ENCODE peak calls at places on chromosomes 7 and 10, in nine cellular contexts. R, N, P, K, O, G, D, L and Q are unnamed samples. For H3K27me3, the result is how much of the 10 kb centered on the place peaks cover.

GRCh38 chr7:44045226-44046014 is 918 bp downstream of the DBNL start:
- DNase-seq in R (no peak), N (no peak), P (no peak), K (peak), O (peak), G (no peak), D (no peak), L (no peak), Q (no peak)

GRCh38 chr10:21097926-21098355 is 200.8 kb upstream of the NEBL start:
- DNase-seq in R (no peak), N (no peak), P (no peak), K (no peak), O (no peak), G (no peak), D (no peak), L (no peak), Q (no peak)

GRCh38 chr7:28096713-28097112 is 83.9 kb downstream of the JAZF1 start:
- DNase-seq in R (no peak), N (peak), P (peak), K (peak), O (peak), G (peak), D (peak), L (no peak), Q (peak)

GRCh38 chr7:47709051-47709450 is 127.1 kb upstream of the TNS3 start:
- DNase-seq in R (no peak), N (no peak), P (no peak), K (no peak), O (peak), G (no peak), D (no peak), L (no peak), Q (no peak)

GRCh38 chr7:150378115-150378852 is 846 bp upstream of the ZNF775 start:
- DNase-seq in R (peak), N (peak), P (peak), K (peak), O (peak), G (peak), D (peak), L (no peak), Q (peak)

GRCh38 chr7:87001214-87001613 is 58.2 kb downstream of the ELAPOR2 start:
- DNase-seq in R (peak), N (no peak), P (peak), K (no peak), O (no peak), G (no peak), D (no peak), L (no peak), Q (no peak)

GRCh38 chr10:7408494-7409044 is 2.3 kb downstream of the SFMBT2 start:
- DNase-seq in R (no peak), N (no peak), P (peak), K (peak), O (peak), G (peak), D (peak), L (no peak), Q (peak)

GRCh38 chr10:132652936-132653590 is 115.5 kb downstream of the INPP5A start:
- DNase-seq in R (no peak), N (no peak), P (no peak), K (no peak), O (no peak), G (no peak), D (no peak), L (no peak), Q (peak)

GRCh38 chr7:153099235-153099634 is 339.7 kb downstream of the ACTR3B start:
- DNase-seq in R (no peak), N (no peak), P (no peak), K (no peak), O (no peak), G (no peak), D (no peak), L (no peak), Q (no peak)

GRCh38 chr10:62063795-62064472 is 162.4 kb downstream of the ARID5B start:
- DNase-seq in R (no peak), N (no peak), P (peak), K (peak), O (no peak), G (no peak), D (no peak), L (no peak), Q (no peak)

GRCh38 chr10:100724531-100725027 is 20.8 kb upstream of the PAX2 start:
- DNase-seq in R (no peak), N (no peak), P (no peak), K (no peak), O (no peak), G (no peak), D (no peak), L (no peak), Q (peak)

GRCh38 chr10:100723769-100724530 is 21.4 kb upstream of the PAX2 start:
- DNase-seq in R (no peak), N (no peak), P (no peak), K (no peak), O (no peak), G (peak), D (no peak), L (no peak), Q (peak)

GRCh38 chr10:100725869-100726426 is 19.4 kb upstream of the PAX2 start:
- DNase-seq in R (no peak), N (no peak), P (no peak), K (no peak), O (no peak), G (no peak), D (no peak), L (no peak), Q (no peak)

GRCh38 chr10:100723180-100723579 is 22.2 kb upstream of the PAX2 start:
- DNase-seq in R (no peak), N (no peak), P (no peak), K (no peak), O (no peak), G (no peak), D (no peak), L (no peak), Q (no peak)

GRCh38 chr10:100725041-100725440 is 20.3 kb upstream of the PAX2 start:
- DNase-seq in R (peak), N (no peak), P (peak), K (no peak), O (no peak), G (no peak), D (no peak), L (no peak), Q (peak)
- H3K27me3 ChIP-seq in R (half or more), N (half or more), P (half or more), K (under half), O (half or more), G (half or more), D (under half), L (under half), Q (half or more)

DNA sequence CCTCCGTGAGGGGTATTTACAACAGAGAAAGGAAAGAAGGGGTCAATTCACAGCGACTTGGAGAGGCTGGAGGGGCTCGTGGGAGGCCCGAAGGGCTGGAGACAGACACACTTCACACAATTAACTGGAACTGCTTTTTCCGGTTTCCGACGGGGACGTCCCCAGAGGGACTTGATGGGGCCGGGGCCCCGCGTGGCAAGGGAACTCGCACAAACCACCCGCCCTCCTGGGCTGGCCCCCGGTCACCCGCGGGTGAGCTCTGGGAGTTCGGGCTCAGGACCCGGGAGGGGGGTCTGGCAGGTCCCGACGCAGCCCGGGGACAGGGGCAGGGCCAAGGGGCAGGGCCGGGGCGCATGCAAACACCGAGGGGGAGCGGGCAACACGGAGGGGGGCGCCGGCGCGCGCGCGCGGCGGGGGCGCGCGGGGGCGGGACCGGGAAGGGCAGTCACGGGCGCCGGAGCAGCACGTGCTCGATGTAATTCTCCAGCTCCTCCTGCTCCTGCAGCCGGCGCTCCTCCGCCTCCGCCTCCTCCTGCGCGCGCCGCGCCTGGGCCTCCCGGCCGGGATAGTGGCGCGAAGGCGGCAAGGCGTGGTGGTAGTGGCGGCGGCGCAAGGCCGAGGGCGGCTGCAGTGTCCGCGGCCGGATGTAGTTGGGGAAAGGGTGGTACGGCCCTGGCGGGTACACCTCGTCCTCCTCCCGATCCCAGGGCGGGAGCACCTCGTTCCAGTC is 2.7 kb downstream of the VGF start:
- DNase-seq in R (no peak), N (peak), P (peak), K (peak), O (no peak), G (peak), D (peak), L (no peak), Q (peak)
- H3K27me3 ChIP-seq in R (under half), N (half or more), P (half or more), K (under half), O (under half), G (half or more), D (under half), L (under half), Q (under half)

GRCh38 chr10:103495321-103495720 is 1.8 kb downstream of the NEURL1 start:
- DNase-seq in R (no peak), N (no peak), P (no peak), K (no peak), O (no peak), G (no peak), D (no peak), L (no peak), Q (no peak)

GRCh38 chr10:103498936-103499638 is 5.6 kb downstream of the NEURL1 start:
- DNase-seq in R (no peak), N (no peak), P (no peak), K (no peak), O (no peak), G (no peak), D (peak), L (no peak), Q (no peak)

GRCh38 chr10:103500481-103500880 is 7.0 kb downstream of the NEURL1 start:
- DNase-seq in R (no peak), N (no peak), P (no peak), K (no peak), O (no peak), G (no peak), D (no peak), L (no peak), Q (no peak)

GRCh38 chr10:103499881-103500280 is 6.4 kb downstream of the NEURL1 start:
- DNase-seq in R (no peak), N (peak), P (no peak), K (no peak), O (no peak), G (no peak), D (no peak), L (no peak), Q (peak)

GRCh38 chr10:103497161-103497915 is 3.8 kb downstream of the NEURL1 start:
- DNase-seq in R (no peak), N (no peak), P (no peak), K (no peak), O (no peak), G (no peak), D (no peak), L (no peak), Q (no peak)
- H3K27me3 ChIP-seq in R (half or more), N (under half), P (half or more), K (half or more), O (under half), G (half or more), D (under half), L (under half), Q (under half)

GRCh38 chr7:117011419-117012260 is 58.3 kb downstream of the ST7 start:
- DNase-seq in R (no peak), N (no peak), P (no peak), K (no peak), O (no peak), G (no peak), D (no peak), L (no peak), Q (no peak)
- H3K27me3 ChIP-seq in R (under half), N (half or more), P (under half), K (under half), O (under half), G (under half), D (under half), L (under half), Q (under half)

DNA sequence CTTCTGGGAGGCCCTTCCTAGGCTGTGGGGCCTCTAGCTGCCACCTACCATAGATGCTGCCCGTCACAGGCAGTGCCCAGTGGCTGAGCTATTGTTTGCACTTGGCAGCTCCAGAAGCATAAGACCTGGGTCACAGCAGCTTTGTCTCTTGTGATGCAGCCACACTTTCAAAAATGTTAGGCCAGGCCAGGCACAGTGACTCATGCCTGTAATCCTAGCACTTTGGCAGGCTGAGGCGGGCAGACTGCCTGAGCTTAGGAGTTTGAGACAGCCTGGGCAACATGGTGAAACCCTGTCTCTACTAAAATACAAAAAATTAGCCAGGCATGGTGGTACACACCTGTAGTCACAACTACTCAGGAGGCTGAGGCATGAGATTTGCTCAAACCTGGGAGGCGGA is 9.5 kb upstream of the KAZALD1 start:
- DNase-seq in R (peak), N (no peak), P (peak), K (no peak), O (peak), G (no peak), D (no peak), L (no peak), Q (no peak)
- H3K27me3 ChIP-seq in R (under half), N (under half), P (half or more), K (under half), O (under half), G (half or more), D (under half), L (under half), Q (under half)

DNA sequence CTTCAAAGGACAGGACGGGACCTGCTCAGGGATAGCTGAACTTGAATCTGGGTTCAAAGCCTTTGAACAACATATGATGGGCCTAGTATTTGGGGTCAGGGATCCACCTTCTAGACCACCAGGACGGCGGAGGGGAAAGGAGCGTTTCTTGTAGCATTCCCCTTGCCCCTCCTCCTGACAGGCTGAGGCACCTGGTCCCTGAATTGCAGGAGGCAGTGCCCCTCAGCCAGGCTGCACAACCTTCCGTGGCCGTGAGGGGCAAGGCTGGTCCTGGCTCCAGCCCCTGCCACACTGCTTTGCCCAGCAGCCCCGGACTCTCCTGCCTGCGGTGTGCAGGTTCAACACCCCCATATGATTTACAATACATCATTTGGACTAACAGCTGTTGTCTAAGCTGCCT is 58.1 kb downstream of the INSIG1 start:
- DNase-seq in R (no peak), N (no peak), P (no peak), K (no peak), O (no peak), G (no peak), D (peak), L (no peak), Q (no peak)
- H3K27me3 ChIP-seq in R (under half), N (under half), P (under half), K (half or more), O (under half), G (half or more), D (under half), L (under half), Q (under half)

GRCh38 chr10:45373003-45373782 is 823 bp upstream of the ALOX5 start:
- DNase-seq in R (no peak), N (peak), P (no peak), K (peak), O (no peak), G (peak), D (no peak), L (no peak), Q (peak)

GRCh38 chr10:45371555-45371954 is 2.5 kb upstream of the ALOX5 start:
- DNase-seq in R (no peak), N (no peak), P (no peak), K (no peak), O (no peak), G (no peak), D (no peak), L (no peak), Q (no peak)

GRCh38 chr10:45368181-45368580 is 5.8 kb upstream of the ALOX5 start:
- DNase-seq in R (no peak), N (no peak), P (no peak), K (no peak), O (no peak), G (no peak), D (no peak), L (no peak), Q (no peak)

GRCh38 chr10:45372251-45372951 is 1.6 kb upstream of the ALOX5 start:
- DNase-seq in R (no peak), N (no peak), P (no peak), K (no peak), O (no peak), G (no peak), D (no peak), L (no peak), Q (no peak)

DNA sequence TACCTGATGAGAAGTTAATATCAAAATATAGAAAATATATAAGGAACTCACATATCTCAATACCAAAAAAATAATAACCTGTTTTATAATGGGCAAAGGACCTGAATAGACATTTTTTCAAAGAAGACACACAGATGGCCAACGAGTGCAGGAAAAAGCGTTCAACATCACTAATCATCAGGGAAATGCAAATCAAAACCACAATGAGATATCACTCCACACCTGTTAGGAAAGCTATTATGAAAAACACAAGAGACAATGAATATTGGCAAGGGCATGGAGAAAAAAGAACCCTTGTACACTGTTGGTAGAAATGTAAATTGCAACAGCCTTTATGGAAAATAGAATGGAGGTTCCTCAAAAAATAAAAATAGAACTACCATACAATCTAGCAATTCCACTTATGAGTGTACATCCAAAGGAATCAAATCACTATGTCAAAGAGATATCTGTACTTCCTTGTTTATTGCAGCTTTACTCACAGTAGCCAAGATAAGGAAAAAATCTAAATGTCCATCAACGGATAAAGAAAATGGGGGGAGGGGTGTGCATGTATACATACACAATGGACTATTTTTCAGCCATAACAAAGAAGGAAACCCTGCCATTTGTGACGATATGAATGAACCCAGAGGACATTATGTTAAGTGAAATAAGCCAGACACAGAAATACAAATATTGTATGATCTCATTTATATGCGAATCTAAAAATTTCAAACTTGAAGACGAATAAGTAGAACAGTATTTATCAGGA is 3.6 kb upstream of the ALOX5 start:
- DNase-seq in R (no peak), N (no peak), P (no peak), K (no peak), O (no peak), G (no peak), D (no peak), L (no peak), Q (no peak)
- H3K27me3 ChIP-seq in R (under half), N (under half), P (half or more), K (under half), O (under half), G (half or more), D (under half), L (under half), Q (under half)